ENCODE peak calls at places on chromosomes 12 and 14, in six cellular contexts. U is tibial nerve; G is AG10803; R is stomach; P is effector memory CD4-positive, alpha-beta T cell; W is body of pancreas. N is an unnamed sample.

GRCh38 chr14:56461876-56462275 is 117.7 kb upstream of the TMEM260 start:
- DNase-seq in U (no peak), G (no peak), R (no peak), P (no peak), W (no peak), N (no peak)

GRCh38 chr14:100580316-100581227 is 6.6 kb downstream of the BEGAIN start:
- DNase-seq in U (no peak), G (no peak), R (no peak), P (no peak), W (peak; percentile 8), N (no peak)

GRCh38 chr12:47328831-47329545 is 249.2 kb upstream of the AMIGO2 start:
- DNase-seq in U (no peak), G (peak; percentile 75), R (no peak), P (no peak), W (no peak), N (no peak)

GRCh38 chr14:98069712-98070133 is 1202.3 kb downstream of the BCL11B start:
- DNase-seq in U (no peak), G (peak; percentile 25), R (no peak), P (no peak), W (peak; percentile 41), N (no peak)

GRCh38 chr12:71135812-71136176 is 22.0 kb downstream of the TSPAN8 start:
- DNase-seq in U (no peak), G (no peak), R (no peak), P (no peak), W (no peak), N (no peak)

GRCh38 chr14:90576981-90577660 is 180.3 kb downstream of the CALM1 start:
- DNase-seq in U (no peak), G (no peak), R (no peak), P (no peak), W (no peak), N (no peak)

GRCh38 chr14:66746316-66747006 is 238.5 kb downstream of the GPHN start:
- DNase-seq in U (peak; percentile 7), G (peak; percentile 58), R (no peak), P (no peak), W (peak; percentile 28), N (no peak)

GRCh38 chr12:44876554-44877275 is 600 bp upstream of the NELL2 start:
- DNase-seq in U (no peak), G (peak; percentile 10), R (no peak), P (peak; percentile 17), W (peak; percentile 21), N (peak; percentile 24)

GRCh38 chr12:47808574-47809380 is 10.9 kb downstream of the HDAC7 start:
- DNase-seq in U (no peak), G (no peak), R (no peak), P (peak; percentile 39), W (no peak), N (no peak)

GRCh38 chr14:72721042-72721540 is 172.8 kb downstream of the DPF3 start:
- DNase-seq in U (no peak), G (no peak), R (no peak), P (no peak), W (no peak), N (no peak)

GRCh38 chr12:95481888-95482287 is 7.9 kb downstream of the METAP2 start:
- DNase-seq in U (no peak), G (no peak), R (no peak), P (no peak), W (no peak), N (no peak)

GRCh38 chr12:81610955-81611889 is 147.9 kb downstream of the PPFIA2 start:
- DNase-seq in U (no peak), G (no peak), R (no peak), P (no peak), W (no peak), N (no peak)

GRCh38 chr14:99522934-99523660 is 41.9 kb downstream of the CCNK start:
- DNase-seq in U (no peak), G (no peak), R (no peak), P (no peak), W (no peak), N (no peak)

GRCh38 chr12:112035219-112035765 is 22.1 kb downstream of the ERP29 start:
- DNase-seq in U (no peak), G (no peak), R (no peak), P (no peak), W (no peak), N (no peak)

GRCh38 chr14:25231006-25231405 is 181.1 kb upstream of the STXBP6 start:
- DNase-seq in U (no peak), G (no peak), R (peak; percentile 31), P (no peak), W (no peak), N (no peak)

GRCh38 chr12:111056618-111057521 is 136.5 kb upstream of the MYL2 start:
- DNase-seq in U (peak; percentile 5), G (no peak), R (no peak), P (peak; percentile 37), W (no peak), N (peak; percentile 48)

GRCh38 chr14:93859957-93860356 is 67.2 kb upstream of the FAM181A start:
- DNase-seq in U (no peak), G (no peak), R (peak; percentile 37), P (no peak), W (no peak), N (no peak)

GRCh38 chr12:69897744-69898143 is 72.7 kb downstream of the MYRFL start:
- DNase-seq in U (no peak), G (peak; percentile 97), R (no peak), P (no peak), W (peak; percentile 24), N (no peak)

GRCh38 chr12:90274407-90274806 is 565.8 kb upstream of the ATP2B1 start:
- DNase-seq in U (no peak), G (no peak), R (no peak), P (no peak), W (no peak), N (no peak)

GRCh38 chr14:44453433-44454171 is 53.5 kb downstream of the FSCB start:
- DNase-seq in U (no peak), G (no peak), R (no peak), P (no peak), W (no peak), N (no peak)

GRCh38 chr12:62689042-62689839 is 222.6 kb downstream of the MON2 start:
- DNase-seq in U (no peak), G (no peak), R (no peak), P (no peak), W (no peak), N (no peak)

GRCh38 chr12:74317078-74317581 is 220.5 kb upstream of the ATXN7L3B start:
- DNase-seq in U (peak; percentile 70), G (no peak), R (no peak), P (no peak), W (peak; percentile 18), N (no peak)

GRCh38 chr12:70332236-70332635 is 33.9 kb upstream of the KCNMB4 start:
- DNase-seq in U (no peak), G (no peak), R (no peak), P (no peak), W (no peak), N (no peak)

GRCh38 chr12:121603581-121603980 is 22.7 kb upstream of the ORAI1 start:
- DNase-seq in U (no peak), G (no peak), R (no peak), P (no peak), W (no peak), N (no peak)

GRCh38 chr14:102937331-102938175 is 15.1 kb downstream of the AMN start:
- DNase-seq in U (no peak), G (no peak), R (no peak), P (no peak), W (no peak), N (no peak)

GRCh38 chr12:25994252-25994651 is 35.8 kb downstream of the RASSF8 start:
- DNase-seq in U (no peak), G (peak; percentile 99), R (no peak), P (no peak), W (no peak), N (no peak)

GRCh38 chr14:103127356-103127755 is 4.1 kb downstream of the TNFAIP2 start:
- DNase-seq in U (no peak), G (no peak), R (no peak), P (no peak), W (no peak), N (no peak)

GRCh38 chr12:105385141-105385540 is 54.6 kb downstream of the C12orf75 start:
- DNase-seq in U (no peak), G (peak; percentile 88), R (no peak), P (no peak), W (no peak), N (no peak)

GRCh38 chr12:64222011-64222765 is at the start of gene KICS2:
- DNase-seq in U (peak; percentile 86), G (peak; percentile 92), R (peak; percentile 94), P (peak; percentile 85), W (peak; percentile 91), N (peak; percentile 95)
- H3K4me3 ChIP-seq in U (peak within 1 kb of the TSS; percentile 87), G (peak within 1 kb of the TSS; percentile 88), R (peak within 1 kb of the TSS; percentile 92), P (peak within 1 kb of the TSS; percentile 79), W (peak within 1 kb of the TSS; percentile 77), N (peak within 1 kb of the TSS; percentile 88)

GRCh38 chr14:104136472-104137296 is 1.7 kb upstream of the KIF26A start:
- DNase-seq in U (no peak), G (no peak), R (no peak), P (no peak), W (no peak), N (no peak)
- H3K4me3 ChIP-seq in U (no peak overlapping the region), G (no peak overlapping the region), R (peak overlapping the region; percentile 57), P (no peak overlapping the region), W (no peak overlapping the region), N (no peak overlapping the region)

GRCh38 chr14:31944256-31945073 is 132.6 kb upstream of the ARHGAP5 start:
- DNase-seq in U (no peak), G (no peak), R (peak; percentile 57), P (no peak), W (no peak), N (peak; percentile 11)
- H3K4me3 ChIP-seq in U (no peak overlapping the region), G (no peak overlapping the region), R (no peak overlapping the region), P (peak overlapping the region; percentile 39), W (no peak overlapping the region), N (no peak overlapping the region)

DNA sequence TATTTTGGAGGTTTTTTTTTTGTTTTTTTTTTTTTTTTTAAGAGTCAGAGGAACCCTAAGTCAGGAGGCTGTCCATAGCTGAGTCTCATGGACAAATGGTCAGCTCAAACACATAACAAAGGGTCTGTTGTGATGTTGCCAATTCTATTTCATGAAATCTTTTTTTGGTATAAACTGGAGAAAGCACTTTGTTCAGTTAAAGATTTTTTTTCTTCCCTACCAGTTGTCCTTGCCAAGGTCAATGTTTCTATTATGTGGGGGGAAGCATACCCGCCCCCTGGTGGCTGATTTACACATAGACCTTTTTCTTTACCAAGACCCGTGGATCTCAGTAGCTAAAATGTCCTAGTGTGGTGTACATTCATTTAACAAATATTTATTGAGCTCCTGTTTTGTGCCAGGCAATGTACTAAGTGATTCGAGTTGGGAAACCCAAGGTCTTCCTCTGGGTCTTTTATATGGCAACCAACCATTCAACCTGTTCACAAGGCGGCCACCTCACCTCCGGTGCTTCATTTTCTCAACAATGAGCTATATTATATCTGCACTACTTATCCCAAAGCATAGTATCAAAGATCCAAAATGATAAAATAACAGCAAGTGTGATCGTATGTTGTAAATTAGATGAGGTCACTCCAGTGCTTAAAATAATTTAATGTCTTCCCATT is 214.5 kb downstream of the PAH start:
- DNase-seq in U (peak; percentile 80), G (peak; percentile 79), R (peak; percentile 70), P (no peak), W (peak; percentile 53), N (no peak)
- H3K4me3 ChIP-seq in U (no peak overlapping the region), G (no peak overlapping the region), R (no peak overlapping the region), P (no peak overlapping the region), W (no peak overlapping the region), N (no peak overlapping the region)

DNA sequence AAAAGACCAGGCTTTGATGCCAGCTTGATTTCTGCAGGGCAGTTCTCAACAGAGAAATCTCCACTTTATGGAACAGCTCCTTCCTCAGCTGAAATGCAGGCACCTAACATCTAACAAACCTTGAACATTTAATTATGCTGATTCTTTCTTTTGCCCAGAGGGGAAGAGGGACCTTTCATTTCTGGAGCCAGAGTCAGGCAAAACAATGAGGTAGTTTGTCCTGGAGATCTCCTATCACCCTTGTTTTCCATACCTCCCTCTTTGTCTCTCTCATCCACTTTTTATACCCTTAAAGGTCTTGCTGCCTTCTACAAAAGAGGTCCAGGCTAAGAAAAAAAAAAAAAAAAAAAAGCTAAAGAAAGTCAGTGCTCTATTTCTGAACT is 26.1 kb upstream of the RASSF3 start:
- DNase-seq in U (no peak), G (no peak), R (no peak), P (no peak), W (no peak), N (no peak)
- H3K4me3 ChIP-seq in U (no peak overlapping the region), G (no peak overlapping the region), R (no peak overlapping the region), P (peak overlapping the region; percentile 23), W (no peak overlapping the region), N (no peak overlapping the region)